ENCODE peak calls at places on chromosome 18, in ten cellular contexts. F is cardiac muscle cell; J is MG63; P is psoas muscle; V is CD8-positive, alpha-beta T cell; R is hepatocyte; O is left ventricle myocardium inferior; G is adipocyte; L is neuronal stem cell; D is NT2/D1. X is an unnamed sample.

GRCh38 chr18:31039426-31039825 is 3.1 kb downstream of the DSC3 start:
- DNase-seq in V (no peak), D (no peak), J (no peak), F (no peak), O (no peak), P (no peak), G (no peak), L (no peak), R (no peak), X (no peak)

GRCh38 chr18:69954719-69955118 is 7.0 kb upstream of the CD226 start:
- DNase-seq in J (no peak), V (no peak), L (no peak), D (no peak), G (no peak), P (no peak), O (no peak), F (no peak), R (no peak), X (no peak)

GRCh38 chr18:11393486-11393885 is 215.9 kb upstream of the SLC35G4 start:
- DNase-seq in F (no peak), V (no peak), J (peak; percentile 13), G (peak; percentile 18), D (no peak), O (peak; percentile 50), P (no peak), R (no peak), L (no peak), X (no peak)

GRCh38 chr18:6058941-6059340 is 163.6 kb upstream of the TMEM200C start:
- DNase-seq in R (peak; percentile 6), J (no peak), F (peak; percentile 95), L (peak; percentile 26), P (no peak), G (peak; percentile 28), V (no peak), O (peak; percentile 42), D (no peak), X (no peak)

GRCh38 chr18:44298566-44298965 is 382.1 kb upstream of the SETBP1 start:
- DNase-seq in L (no peak), R (no peak), J (no peak), V (no peak), G (no peak), P (no peak), O (no peak), F (no peak), D (no peak), X (no peak)

GRCh38 chr18:29711931-29712330 is 1330.6 kb downstream of the DSC3 start:
- DNase-seq in O (no peak), V (no peak), G (no peak), J (no peak), D (no peak), F (no peak), L (no peak), P (no peak), R (no peak), X (no peak)

GRCh38 chr18:67428805-67429204 is 87.7 kb downstream of the DSEL start:
- DNase-seq in G (peak; percentile 90), J (no peak), P (no peak), O (no peak), V (no peak), L (no peak), R (peak; percentile 5), D (no peak), F (no peak), X (no peak)

GRCh38 chr18:23422751-23423418 is 30.2 kb upstream of the RIOK3 start:
- DNase-seq in P (peak; percentile 77), R (peak; percentile 64), G (peak; percentile 45), D (no peak), J (peak; percentile 17), L (no peak), F (no peak), O (peak; percentile 36), V (peak; percentile 5), X (no peak)

GRCh38 chr18:39571511-39571910 is 2005.9 kb upstream of the CELF4 start:
- DNase-seq in V (no peak), R (peak; percentile 41), P (no peak), G (peak; percentile 43), L (no peak), F (peak; percentile 46), D (no peak), J (no peak), O (no peak), X (no peak)

GRCh38 chr18:47928466-47928865 is 2.0 kb downstream of the SMAD2 start:
- DNase-seq in O (no peak), G (peak; percentile 24), D (no peak), R (no peak), V (no peak), F (no peak), L (no peak), J (no peak), P (no peak), X (no peak)

GRCh38 chr18:54607213-54607934 is 16.3 kb downstream of the DYNAP start:
- DNase-seq in L (no peak), O (no peak), J (no peak), G (peak; percentile 53), D (peak; percentile 39), P (no peak), F (peak; percentile 0), V (no peak), R (peak; percentile 40), X (no peak)

GRCh38 chr18:11828772-11829432 is 22.3 kb upstream of the CHMP1B start:
- DNase-seq in D (no peak), V (no peak), P (no peak), F (no peak), O (no peak), R (no peak), G (no peak), L (no peak), J (no peak), X (no peak)

GRCh38 chr18:67217551-67218166 is 298.9 kb downstream of the DSEL start:
- DNase-seq in R (peak; percentile 81), F (peak; percentile 67), G (peak; percentile 87), O (no peak), P (no peak), V (peak; percentile 35), D (peak; percentile 9), J (no peak), L (peak; percentile 59), X (no peak)

GRCh38 chr18:64806232-64806631 is 657.3 kb upstream of the LINC00305 start:
- DNase-seq in G (no peak), J (no peak), P (no peak), R (no peak), L (no peak), V (no peak), D (no peak), O (no peak), F (no peak), X (no peak)

GRCh38 chr18:50527636-50528307 is 32.1 kb upstream of the MAPK4 start:
- DNase-seq in G (no peak), D (no peak), F (no peak), V (no peak), J (no peak), P (no peak), R (no peak), L (no peak), O (no peak), X (no peak)

GRCh38 chr18:67386028-67386427 is 130.5 kb downstream of the DSEL start:
- DNase-seq in J (no peak), O (no peak), P (no peak), L (no peak), F (no peak), G (peak; percentile 12), V (no peak), R (peak; percentile 23), D (no peak), X (no peak)

GRCh38 chr18:8151176-8151575 is 458.1 kb upstream of the RAB12 start:
- DNase-seq in V (no peak), P (no peak), F (no peak), L (no peak), J (no peak), D (no peak), G (no peak), R (no peak), O (no peak), X (no peak)
- H3K36me3 ChIP-seq in V (no peaks in the 10 kb centered on the region), P (no peaks in the 10 kb centered on the region), F (no peaks in the 10 kb centered on the region), L (no peaks in the 10 kb centered on the region), J (no peaks in the 10 kb centered on the region), D (no peaks in the 10 kb centered on the region), G (peaks cover 4% of the 10 kb centered on the region), R (no peaks in the 10 kb centered on the region), O (no peaks in the 10 kb centered on the region), X (no peaks in the 10 kb centered on the region)

DNA sequence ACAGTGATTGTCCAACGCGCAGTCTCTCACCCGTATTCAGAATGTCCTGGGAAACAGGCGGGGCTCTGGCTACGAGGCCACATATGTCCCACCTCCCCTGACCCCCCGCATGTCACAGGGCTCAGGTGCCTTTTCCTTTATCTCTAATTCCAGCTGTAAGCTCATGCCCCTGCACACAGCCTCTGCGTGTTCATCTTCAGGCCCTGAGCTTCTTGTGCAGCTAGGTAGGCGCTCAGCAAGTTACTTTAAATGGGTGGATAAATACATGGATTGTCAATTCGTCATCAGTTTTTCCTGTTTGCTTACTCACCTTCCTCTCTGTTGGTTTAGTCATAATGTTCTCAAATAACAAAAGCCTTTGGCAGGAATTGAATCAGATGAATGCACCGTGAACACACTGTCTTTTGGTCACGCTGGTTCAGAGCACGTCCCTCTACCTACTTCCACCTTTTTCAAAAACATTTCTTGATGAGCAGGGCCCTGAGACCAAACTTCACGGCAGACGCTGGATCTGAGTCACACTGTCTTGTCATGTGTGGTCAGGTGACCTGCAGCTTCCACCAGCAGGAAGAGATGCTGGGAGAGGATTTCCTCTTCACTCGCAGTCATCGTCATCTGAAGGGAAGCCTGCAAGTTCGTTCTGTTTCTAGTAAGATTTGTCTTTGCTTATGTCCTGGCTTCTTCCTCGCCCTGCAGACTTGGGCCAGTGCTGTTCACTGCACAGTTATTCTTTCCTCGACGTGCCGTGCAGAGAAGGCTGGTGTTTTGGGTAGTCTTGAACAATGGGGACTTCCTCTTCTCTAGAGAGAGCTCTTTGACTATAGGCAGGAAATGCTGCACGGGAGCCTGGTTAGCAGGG is 138.1 kb downstream of the PTGR3 start:
- DNase-seq in F (no peak), D (no peak), P (no peak), J (peak; percentile 24), R (peak; percentile 35), O (no peak), L (no peak), V (peak; percentile 60), G (peak; percentile 56), X (no peak)
- H3K4me3 ChIP-seq in F (no peak overlapping the region), D (no peak overlapping the region), P (peak overlapping the region; percentile 28), J (no peak overlapping the region), R (no peak overlapping the region), O (peak overlapping the region; percentile 52), L (no peak overlapping the region), V (peak overlapping the region; percentile 9), G (no peak overlapping the region), X (no peak overlapping the region)

DNA sequence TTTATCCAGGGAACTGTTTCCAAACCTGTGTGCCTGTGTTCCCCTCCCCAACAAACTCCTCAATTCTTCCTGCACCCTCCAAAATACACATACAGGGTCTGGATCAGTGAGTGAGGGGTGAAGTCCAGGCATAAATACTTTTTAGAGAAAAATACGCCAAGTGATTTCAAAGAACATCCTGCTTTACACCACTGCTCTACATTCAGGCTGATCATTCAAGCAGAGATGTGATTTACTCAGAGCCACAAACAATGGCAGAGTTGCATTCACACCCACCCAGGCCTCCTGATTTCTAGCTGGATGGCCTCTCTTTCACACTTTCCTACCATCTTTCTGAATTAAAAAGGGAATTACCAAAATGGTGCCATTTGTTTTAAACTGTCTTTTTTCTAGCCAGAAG is 289.5 kb upstream of the SLC14A2 start:
- DNase-seq in V (no peak), P (no peak), D (no peak), L (peak; percentile 11), O (no peak), J (no peak), G (no peak), R (no peak), F (no peak), X (no peak)
- H3K36me3 ChIP-seq in V (no peaks in the 10 kb centered on the region), P (no peaks in the 10 kb centered on the region), D (no peaks in the 10 kb centered on the region), L (no peaks in the 10 kb centered on the region), O (no peaks in the 10 kb centered on the region), J (no peaks in the 10 kb centered on the region), G (no peaks in the 10 kb centered on the region), R (no peaks in the 10 kb centered on the region), F (no peaks in the 10 kb centered on the region), X (no peaks in the 10 kb centered on the region)

GRCh38 chr18:58998421-58999203 is 133.9 kb downstream of the ZNF532 start:
- DNase-seq in R (no peak), J (peak; percentile 76), V (no peak), L (no peak), O (peak; percentile 72), P (peak; percentile 77), G (peak; percentile 68), F (no peak), D (no peak), X (peak; percentile 87)
- H3K4me3 ChIP-seq in R (no peak overlapping the region), J (no peak overlapping the region), V (no peak overlapping the region), L (no peak overlapping the region), O (peak overlapping the region; percentile 38), P (peak overlapping the region; percentile 30), G (peak overlapping the region; percentile 58), F (no peak overlapping the region), D (no peak overlapping the region), X (peak overlapping the region; percentile 5)

X was measured in tibial artery.